ENCODE peak calls at places on chromosomes 16 and 17, in five cellular contexts. W, J, Y, Q and B are unnamed samples.

GRCh38 chr17:11144358-11145233 is 96.4 kb upstream of the SHISA6 start:
- DNase-seq in Q (no peak), W (no peak), Y (no peak), J (no peak), B (peak)

GRCh38 chr16:75244225-75244792 is 7.1 kb downstream of the BCAR1 start:
- DNase-seq in Q (no peak), Y (peak), J (no peak), W (peak), B (no peak)

GRCh38 chr17:9098242-9098641 is 76.9 kb downstream of the NTN1 start:
- DNase-seq in Q (peak), Y (no peak), J (no peak), W (no peak), B (no peak)

GRCh38 chr16:4011225-4011939 is 104.9 kb downstream of the ADCY9 start:
- DNase-seq in Y (no peak), J (no peak), W (no peak), Q (no peak), B (no peak)

GRCh38 chr17:82407255-82407654 is 10.9 kb upstream of the HEXD start:
- DNase-seq in W (no peak), J (no peak), Y (no peak), Q (no peak), B (no peak)

GRCh38 chr16:68642436-68643064 is 2.6 kb upstream of the CDH3 start:
- DNase-seq in W (no peak), Y (no peak), J (peak), Q (no peak), B (peak)

GRCh38 chr16:80369559-80369958 is 171.2 kb upstream of the DYNLRB2 start:
- DNase-seq in J (no peak), Y (no peak), W (no peak), Q (no peak), B (peak)

GRCh38 chr17:17156107-17156506 is 50.0 kb downstream of the PLD6 start:
- DNase-seq in Y (no peak), J (no peak), Q (no peak), W (no peak), B (no peak)

GRCh38 chr17:17164676-17165075 is 41.5 kb downstream of the PLD6 start:
- DNase-seq in J (no peak), Q (no peak), Y (no peak), W (no peak), B (no peak)

GRCh38 chr16:70160821-70161220 is 12.8 kb upstream of the CLEC18C start:
- DNase-seq in Q (no peak), Y (peak), J (no peak), W (no peak), B (no peak)

GRCh38 chr17:4366312-4367063 is at the start of gene UBE2G1:
- DNase-seq in Y (peak), Q (peak), W (peak), J (peak), B (peak)

GRCh38 chr16:2150418-2151187 is 2.2 kb downstream of the RAB26 start:
- DNase-seq in Y (no peak), Q (peak), W (no peak), J (no peak), B (peak)

GRCh38 chr17:75490173-75490743 is 25.1 kb downstream of the CASKIN2 start:
- DNase-seq in Q (no peak), W (no peak), Y (no peak), J (no peak), B (no peak)

GRCh38 chr17:46020023-46020735 is 21.1 kb downstream of the STH start:
- DNase-seq in Y (no peak), W (peak), Q (no peak), J (no peak), B (no peak)

GRCh38 chr16:12902511-12903324 is 1.3 kb downstream of the SHISA9 start:
- DNase-seq in Y (no peak), J (no peak), Q (peak), W (no peak), B (peak)

GRCh38 chr17:62627904-62628603 is 584 bp downstream of the MRC2 start:
- DNase-seq in W (no peak), Q (peak), J (peak), Y (peak), B (peak)

GRCh38 chr16:53912155-53912554 is 208.2 kb downstream of the FTO start:
- DNase-seq in Y (no peak), Q (no peak), J (no peak), W (no peak), B (no peak)

GRCh38 chr17:61235821-61236197 is 163.8 kb upstream of the TBX2 start:
- DNase-seq in W (no peak), Q (no peak), Y (no peak), J (no peak), B (peak)

GRCh38 chr16:68328151-68328859 is 17.5 kb downstream of the PRMT7 start:
- DNase-seq in W (peak), Q (peak), J (peak), Y (peak), B (peak)

GRCh38 chr16:15682105-15682570 is 32.1 kb downstream of the NDE1 start:
- DNase-seq in W (no peak), Y (peak), Q (peak), J (no peak), B (no peak)

GRCh38 chr17:17176341-17176740 is 29.8 kb downstream of the PLD6 start:
- DNase-seq in J (no peak), Y (no peak), W (no peak), Q (no peak), B (no peak)

GRCh38 chr16:12406158-12406557 is 397.5 kb downstream of the CPPED1 start:
- DNase-seq in Y (no peak), W (no peak), Q (no peak), J (no peak), B (no peak)

GRCh38 chr17:83062011-83062817 is 17.2 kb upstream of the METRNL start:
- DNase-seq in Q (no peak), W (no peak), Y (peak), J (peak), B (peak)

GRCh38 chr17:75319818-75320691 is 30.8 kb upstream of the SLC25A19 start:
- DNase-seq in Q (no peak), J (no peak), W (peak), Y (no peak), B (no peak)

GRCh38 chr16:49456763-49457162 is 83.2 kb downstream of the C16orf78 start:
- DNase-seq in Y (peak), J (peak), W (no peak), Q (no peak), B (no peak)

GRCh38 chr17:32741381-32741780 is 135.5 kb downstream of the MYO1D start:
- DNase-seq in J (no peak), Q (no peak), Y (no peak), W (no peak), B (no peak)

GRCh38 chr17:78013683-78014467 is 55.4 kb downstream of the TNRC6C start:
- DNase-seq in Q (peak), Y (no peak), J (no peak), W (peak), B (peak)

GRCh38 chr17:57605734-57606105 is 139.4 kb downstream of the CCDC182 start:
- DNase-seq in Q (peak), J (peak), W (no peak), Y (no peak), B (no peak)